ENCODE peak calls at places on chromosome 22, in ten cellular contexts. One of them, this sample, is unnamed.

GRCh38 chr22:23557467-23557866 is 22.6 kb downstream of the IGLL1 start:
- DNase-seq in Caco-2: no peak
- DNase-seq in heart left ventricle: no peak
- DNase-seq in A549: no peak
- DNase-seq in transverse colon: no peak
- DNase-seq in CD8-positive, alpha-beta memory T cell: no peak
- DNase-seq in GM23338: no peak
- DNase-seq in HCT116: no peak
- DNase-seq in CD4-positive, alpha-beta memory T cell: no peak
- DNase-seq in fibroblast of pulmonary artery: no peak
- DNase-seq in this sample: no peak

GRCh38 chr22:43726296-43726695 is 85.8 kb downstream of the EFCAB6 start:
- DNase-seq in Caco-2: no peak
- DNase-seq in heart left ventricle: no peak
- DNase-seq in A549: no peak
- DNase-seq in transverse colon: no peak
- DNase-seq in CD8-positive, alpha-beta memory T cell: no peak
- DNase-seq in GM23338: no peak
- DNase-seq in HCT116: no peak
- DNase-seq in CD4-positive, alpha-beta memory T cell: no peak
- DNase-seq in fibroblast of pulmonary artery: peak
- DNase-seq in this sample: no peak

GRCh38 chr22:47019012-47019790 is 256.8 kb downstream of the TBC1D22A start:
- DNase-seq in Caco-2: peak
- DNase-seq in heart left ventricle: no peak
- DNase-seq in A549: no peak
- DNase-seq in transverse colon: no peak
- DNase-seq in CD8-positive, alpha-beta memory T cell: no peak
- DNase-seq in GM23338: no peak
- DNase-seq in HCT116: no peak
- DNase-seq in CD4-positive, alpha-beta memory T cell: no peak
- DNase-seq in fibroblast of pulmonary artery: peak
- DNase-seq in this sample: no peak

GRCh38 chr22:17237031-17237668 is 17.9 kb upstream of the ADA2 start:
- DNase-seq in Caco-2: no peak
- DNase-seq in heart left ventricle: no peak
- DNase-seq in A549: no peak
- DNase-seq in transverse colon: no peak
- DNase-seq in CD8-positive, alpha-beta memory T cell: no peak
- DNase-seq in GM23338: no peak
- DNase-seq in HCT116: no peak
- DNase-seq in CD4-positive, alpha-beta memory T cell: peak
- DNase-seq in fibroblast of pulmonary artery: no peak
- DNase-seq in this sample: no peak

GRCh38 chr22:43398910-43399309 is 12.9 kb upstream of the MPPED1 start:
- DNase-seq in Caco-2: no peak
- DNase-seq in heart left ventricle: peak
- DNase-seq in A549: no peak
- DNase-seq in transverse colon: no peak
- DNase-seq in CD8-positive, alpha-beta memory T cell: no peak
- DNase-seq in GM23338: no peak
- DNase-seq in HCT116: no peak
- DNase-seq in CD4-positive, alpha-beta memory T cell: no peak
- DNase-seq in fibroblast of pulmonary artery: no peak
- DNase-seq in this sample: no peak

GRCh38 chr22:39778055-39778454 is 115.5 kb downstream of the ENTHD1 start:
- DNase-seq in Caco-2: no peak
- DNase-seq in heart left ventricle: no peak
- DNase-seq in A549: no peak
- DNase-seq in transverse colon: no peak
- DNase-seq in CD8-positive, alpha-beta memory T cell: no peak
- DNase-seq in GM23338: no peak
- DNase-seq in HCT116: no peak
- DNase-seq in CD4-positive, alpha-beta memory T cell: no peak
- DNase-seq in fibroblast of pulmonary artery: no peak
- DNase-seq in this sample: no peak

GRCh38 chr22:44196731-44197131 is 16.0 kb downstream of the PARVG start:
- DNase-seq in Caco-2: peak
- DNase-seq in heart left ventricle: no peak
- DNase-seq in A549: no peak
- DNase-seq in transverse colon: no peak
- DNase-seq in CD8-positive, alpha-beta memory T cell: no peak
- DNase-seq in GM23338: no peak
- DNase-seq in HCT116: no peak
- DNase-seq in CD4-positive, alpha-beta memory T cell: no peak
- DNase-seq in fibroblast of pulmonary artery: no peak
- DNase-seq in this sample: no peak

GRCh38 chr22:38924197-38924952 is 33.0 kb upstream of the APOBEC3A start:
- DNase-seq in Caco-2: peak
- DNase-seq in heart left ventricle: peak
- DNase-seq in A549: peak
- DNase-seq in transverse colon: peak
- DNase-seq in CD8-positive, alpha-beta memory T cell: no peak
- DNase-seq in GM23338: no peak
- DNase-seq in HCT116: peak
- DNase-seq in CD4-positive, alpha-beta memory T cell: no peak
- DNase-seq in fibroblast of pulmonary artery: peak
- DNase-seq in this sample: peak

GRCh38 chr22:42500164-42500835 is 19.3 kb downstream of the RRP7A start:
- DNase-seq in Caco-2: no peak
- DNase-seq in heart left ventricle: peak
- DNase-seq in A549: peak
- DNase-seq in transverse colon: peak
- DNase-seq in CD8-positive, alpha-beta memory T cell: peak
- DNase-seq in GM23338: peak
- DNase-seq in HCT116: peak
- DNase-seq in CD4-positive, alpha-beta memory T cell: peak
- DNase-seq in fibroblast of pulmonary artery: peak
- DNase-seq in this sample: peak

GRCh38 chr22:46392137-46392844 is 56.8 kb downstream of the TRMU start:
- DNase-seq in Caco-2: no peak
- DNase-seq in heart left ventricle: no peak
- DNase-seq in A549: no peak
- DNase-seq in transverse colon: no peak
- DNase-seq in CD8-positive, alpha-beta memory T cell: no peak
- DNase-seq in GM23338: no peak
- DNase-seq in HCT116: no peak
- DNase-seq in CD4-positive, alpha-beta memory T cell: no peak
- DNase-seq in fibroblast of pulmonary artery: no peak
- DNase-seq in this sample: no peak

GRCh38 chr22:39090426-39091064 is 6.5 kb upstream of the APOBEC3H start:
- DNase-seq in Caco-2: no peak
- DNase-seq in heart left ventricle: no peak
- DNase-seq in A549: no peak
- DNase-seq in transverse colon: peak
- DNase-seq in CD8-positive, alpha-beta memory T cell: peak
- DNase-seq in GM23338: no peak
- DNase-seq in HCT116: no peak
- DNase-seq in CD4-positive, alpha-beta memory T cell: peak
- DNase-seq in fibroblast of pulmonary artery: no peak
- DNase-seq in this sample: no peak

GRCh38 chr22:24566899-24567511 is 11.2 kb downstream of the SNRPD3 start:
- DNase-seq in Caco-2: no peak
- DNase-seq in heart left ventricle: no peak
- DNase-seq in A549: no peak
- DNase-seq in transverse colon: no peak
- DNase-seq in CD8-positive, alpha-beta memory T cell: no peak
- DNase-seq in GM23338: no peak
- DNase-seq in HCT116: no peak
- DNase-seq in CD4-positive, alpha-beta memory T cell: no peak
- DNase-seq in fibroblast of pulmonary artery: no peak
- DNase-seq in this sample: peak

GRCh38 chr22:38318792-38319773 is 1.9 kb upstream of the CSNK1E start:
- DNase-seq in Caco-2: no peak
- DNase-seq in heart left ventricle: no peak
- DNase-seq in A549: no peak
- DNase-seq in transverse colon: no peak
- DNase-seq in CD8-positive, alpha-beta memory T cell: no peak
- DNase-seq in GM23338: peak
- DNase-seq in HCT116: no peak
- DNase-seq in CD4-positive, alpha-beta memory T cell: no peak
- DNase-seq in fibroblast of pulmonary artery: no peak
- DNase-seq in this sample: no peak

DNA sequence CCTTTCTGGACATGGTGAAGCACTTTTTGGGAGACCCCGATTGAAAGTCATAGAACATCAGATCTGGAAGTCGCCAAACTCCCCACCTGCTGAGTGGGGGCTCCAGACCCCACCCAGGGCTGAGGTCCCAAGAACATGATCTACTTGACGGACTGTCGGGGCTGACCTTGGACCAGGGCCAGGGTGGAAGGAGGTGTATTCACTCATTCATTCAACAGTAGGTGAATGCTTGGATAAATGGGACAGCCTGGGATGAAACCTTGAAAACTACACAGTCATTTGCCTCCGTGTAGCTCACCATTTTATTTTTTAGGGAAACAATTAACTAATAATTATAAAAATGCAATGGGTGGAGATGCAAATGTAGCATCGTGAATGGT is 629.0 kb downstream of the BRD1 start:
- DNase-seq in Caco-2: no peak
- DNase-seq in heart left ventricle: no peak
- DNase-seq in A549: no peak
- DNase-seq in transverse colon: no peak
- DNase-seq in CD8-positive, alpha-beta memory T cell: no peak
- DNase-seq in GM23338: no peak
- DNase-seq in HCT116: no peak
- DNase-seq in CD4-positive, alpha-beta memory T cell: no peak
- DNase-seq in fibroblast of pulmonary artery: no peak
- DNase-seq in this sample: no peak
- H3K4me3 ChIP-seq in Caco-2: no peak
- H3K4me3 ChIP-seq in heart left ventricle: no peak
- H3K4me3 ChIP-seq in A549: no peak
- H3K4me3 ChIP-seq in transverse colon: no peak
- H3K4me3 ChIP-seq in CD8-positive, alpha-beta memory T cell: no peak
- H3K4me3 ChIP-seq in GM23338: no peak
- H3K4me3 ChIP-seq in HCT116: no peak
- H3K4me3 ChIP-seq in CD4-positive, alpha-beta memory T cell: no peak
- H3K4me3 ChIP-seq in fibroblast of pulmonary artery: no peak
- H3K4me3 ChIP-seq in this sample: no peak

GRCh38 chr22:26902401-26903029 is 245.1 kb downstream of the MIAT start:
- DNase-seq in Caco-2: no peak
- DNase-seq in heart left ventricle: no peak
- DNase-seq in A549: no peak
- DNase-seq in transverse colon: no peak
- DNase-seq in CD8-positive, alpha-beta memory T cell: no peak
- DNase-seq in GM23338: no peak
- DNase-seq in HCT116: no peak
- DNase-seq in CD4-positive, alpha-beta memory T cell: no peak
- DNase-seq in fibroblast of pulmonary artery: no peak
- DNase-seq in this sample: no peak
- H3K4me3 ChIP-seq in Caco-2: no peak
- H3K4me3 ChIP-seq in heart left ventricle: peak
- H3K4me3 ChIP-seq in A549: no peak
- H3K4me3 ChIP-seq in transverse colon: peak
- H3K4me3 ChIP-seq in CD8-positive, alpha-beta memory T cell: no peak
- H3K4me3 ChIP-seq in GM23338: peak
- H3K4me3 ChIP-seq in HCT116: no peak
- H3K4me3 ChIP-seq in CD4-positive, alpha-beta memory T cell: no peak
- H3K4me3 ChIP-seq in fibroblast of pulmonary artery: no peak
- H3K4me3 ChIP-seq in this sample: no peak

DNA sequence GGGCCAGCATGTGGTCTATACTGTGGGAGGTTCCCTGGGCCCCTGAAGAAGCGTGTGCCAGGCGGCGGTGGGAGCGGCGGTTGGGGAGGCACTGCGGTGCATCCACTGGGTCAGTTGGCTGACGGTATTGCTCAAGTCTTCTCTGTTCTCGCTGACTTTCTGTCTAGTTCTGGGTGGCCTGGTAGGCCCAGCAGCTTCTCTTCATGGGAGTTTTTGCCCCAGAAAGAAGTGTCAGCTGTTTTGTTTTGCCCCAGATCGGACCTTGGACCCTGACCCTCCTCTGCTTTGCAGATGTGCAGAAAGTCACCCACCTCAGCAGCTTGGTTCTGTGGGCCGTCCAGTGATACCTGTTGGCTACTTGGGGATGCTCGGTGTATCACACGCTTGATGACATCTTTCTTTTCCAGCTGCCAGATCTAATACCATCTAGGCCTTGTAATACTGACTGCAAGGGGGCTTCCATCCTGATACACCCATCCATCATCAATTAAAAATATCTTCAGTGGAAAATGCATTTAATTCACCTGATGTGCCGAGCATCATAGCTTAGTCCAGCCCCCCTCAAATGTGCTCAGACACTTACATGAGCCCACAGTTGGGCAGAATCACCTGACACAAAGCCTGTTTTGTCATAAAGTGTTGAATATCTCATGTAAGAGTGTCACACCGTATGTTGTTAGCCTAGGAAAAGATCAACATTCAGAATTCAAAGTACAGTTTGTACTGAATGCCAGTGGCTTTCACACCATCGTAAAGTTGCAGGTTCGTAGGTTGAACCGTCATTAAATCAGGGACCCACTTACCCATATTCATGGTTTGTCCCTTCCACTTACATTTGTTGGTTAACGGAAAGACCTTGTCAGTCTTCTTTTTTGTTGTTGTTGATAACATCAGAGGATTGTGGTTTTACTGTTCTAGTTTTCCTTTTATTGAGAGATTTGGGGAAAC is 13.9 kb downstream of the ZBED4 start:
- DNase-seq in Caco-2: no peak
- DNase-seq in heart left ventricle: no peak
- DNase-seq in A549: no peak
- DNase-seq in transverse colon: no peak
- DNase-seq in CD8-positive, alpha-beta memory T cell: no peak
- DNase-seq in GM23338: no peak
- DNase-seq in HCT116: no peak
- DNase-seq in CD4-positive, alpha-beta memory T cell: peak
- DNase-seq in fibroblast of pulmonary artery: no peak
- DNase-seq in this sample: no peak
- H3K4me3 ChIP-seq in Caco-2: no peak
- H3K4me3 ChIP-seq in heart left ventricle: no peak
- H3K4me3 ChIP-seq in A549: no peak
- H3K4me3 ChIP-seq in transverse colon: no peak
- H3K4me3 ChIP-seq in CD8-positive, alpha-beta memory T cell: peak
- H3K4me3 ChIP-seq in GM23338: no peak
- H3K4me3 ChIP-seq in HCT116: no peak
- H3K4me3 ChIP-seq in CD4-positive, alpha-beta memory T cell: no peak
- H3K4me3 ChIP-seq in fibroblast of pulmonary artery: no peak
- H3K4me3 ChIP-seq in this sample: no peak

DNA sequence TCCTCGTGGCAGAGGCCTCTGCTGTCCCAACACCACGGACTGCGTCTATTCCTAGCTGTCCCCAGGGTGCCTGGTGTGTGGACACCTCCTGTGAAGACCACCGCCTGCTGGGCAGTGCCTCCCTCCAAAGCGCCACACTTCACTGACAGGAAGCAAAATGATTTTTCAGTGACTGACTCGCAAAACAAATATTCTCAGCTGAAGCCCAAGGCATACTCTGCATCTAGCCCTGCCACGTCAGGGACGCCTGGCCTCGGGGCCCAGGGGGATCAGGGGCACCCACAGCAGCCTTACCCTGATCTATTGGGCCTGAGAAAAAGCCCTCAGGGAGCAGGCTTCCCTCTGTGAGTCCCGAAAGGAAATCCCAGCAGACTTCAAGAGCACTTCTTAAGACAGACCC is 2.2 kb downstream of the BRD1 start:
- DNase-seq in Caco-2: no peak
- DNase-seq in heart left ventricle: no peak
- DNase-seq in A549: no peak
- DNase-seq in transverse colon: no peak
- DNase-seq in CD8-positive, alpha-beta memory T cell: no peak
- DNase-seq in GM23338: no peak
- DNase-seq in HCT116: no peak
- DNase-seq in CD4-positive, alpha-beta memory T cell: no peak
- DNase-seq in fibroblast of pulmonary artery: peak
- DNase-seq in this sample: peak
- H3K4me3 ChIP-seq in Caco-2: peak
- H3K4me3 ChIP-seq in heart left ventricle: peak
- H3K4me3 ChIP-seq in A549: peak
- H3K4me3 ChIP-seq in transverse colon: peak
- H3K4me3 ChIP-seq in CD8-positive, alpha-beta memory T cell: peak
- H3K4me3 ChIP-seq in GM23338: peak
- H3K4me3 ChIP-seq in HCT116: peak
- H3K4me3 ChIP-seq in CD4-positive, alpha-beta memory T cell: peak
- H3K4me3 ChIP-seq in fibroblast of pulmonary artery: peak
- H3K4me3 ChIP-seq in this sample: peak

GRCh38 chr22:36239150-36239400 is 252 bp downstream of the APOL2 start:
- DNase-seq in Caco-2: no peak
- DNase-seq in heart left ventricle: peak
- DNase-seq in A549: no peak
- DNase-seq in transverse colon: no peak
- DNase-seq in CD8-positive, alpha-beta memory T cell: no peak
- DNase-seq in GM23338: no peak
- DNase-seq in HCT116: no peak
- DNase-seq in CD4-positive, alpha-beta memory T cell: no peak
- DNase-seq in fibroblast of pulmonary artery: no peak
- DNase-seq in this sample: no peak
- H3K4me3 ChIP-seq in Caco-2: peak
- H3K4me3 ChIP-seq in heart left ventricle: peak
- H3K4me3 ChIP-seq in A549: peak
- H3K4me3 ChIP-seq in transverse colon: peak
- H3K4me3 ChIP-seq in CD8-positive, alpha-beta memory T cell: peak
- H3K4me3 ChIP-seq in GM23338: peak
- H3K4me3 ChIP-seq in HCT116: peak
- H3K4me3 ChIP-seq in CD4-positive, alpha-beta memory T cell: peak
- H3K4me3 ChIP-seq in fibroblast of pulmonary artery: peak
- H3K4me3 ChIP-seq in this sample: peak